ENCODE peak calls at places on chromosome 22, in five cellular contexts. Q is neural crest cell, O is HFFc6, J is fibroblast of the aortic adventitia, U is GM12865. R is an unnamed sample.

GRCh38 chr22:38860291-38861169 is 11.5 kb downstream of the CBX6 start:
- DNase-seq in Q (no peak), O (no peak), J (no peak), U (no peak), R (no peak)

GRCh38 chr22:26846645-26847044 is 189.3 kb downstream of the MIAT start:
- DNase-seq in Q (no peak), O (no peak), J (no peak), U (peak; percentile 21), R (no peak)

GRCh38 chr22:24096401-24097115 is 84.7 kb upstream of the SUSD2 start:
- DNase-seq in Q (no peak), O (no peak), J (no peak), U (no peak), R (no peak)

GRCh38 chr22:46436595-46437163 is 100.7 kb downstream of the CELSR1 start:
- DNase-seq in Q (no peak), O (peak; percentile 26), J (peak; percentile 43), U (no peak), R (no peak)

GRCh38 chr22:23237841-23238240 is 57.5 kb downstream of the BCR start:
- DNase-seq in Q (no peak), O (no peak), J (no peak), U (no peak), R (no peak)

GRCh38 chr22:26669060-26669481 is 11.7 kb downstream of the MIAT start:
- DNase-seq in Q (peak; percentile 40), O (peak; percentile 82), J (no peak), U (peak; percentile 56), R (no peak)

GRCh38 chr22:23117890-23118646 is 23.7 kb downstream of the RSPH14 start:
- DNase-seq in Q (no peak), O (no peak), J (no peak), U (no peak), R (no peak)

GRCh38 chr22:32202539-32203180 is 2.2 kb downstream of the RFPL2 start:
- DNase-seq in Q (peak; percentile 29), O (peak; percentile 44), J (peak; percentile 15), U (peak; percentile 35), R (peak; percentile 45)

GRCh38 chr22:24695958-24696511 is 78.5 kb downstream of the PIWIL3 start:
- DNase-seq in Q (no peak), O (no peak), J (no peak), U (no peak), R (no peak)

GRCh38 chr22:49699476-49699875 is 128.2 kb downstream of the BRD1 start:
- DNase-seq in Q (no peak), O (no peak), J (no peak), U (no peak), R (no peak)

GRCh38 chr22:49768961-49769690 is 58.5 kb downstream of the BRD1 start:
- DNase-seq in Q (no peak), O (peak; percentile 7), J (peak; percentile 31), U (no peak), R (no peak)

GRCh38 chr22:22171357-22172218 is 73.0 kb upstream of the VPREB1 start:
- DNase-seq in Q (peak; percentile 12), O (no peak), J (no peak), U (peak; percentile 28), R (no peak)

GRCh38 chr22:31275018-31275417 is 17.3 kb downstream of the PIK3IP1 start:
- DNase-seq in Q (no peak), O (no peak), J (no peak), U (no peak), R (no peak)

GRCh38 chr22:24996420-24996952 is 44.0 kb downstream of the KIAA1671 start:
- DNase-seq in Q (peak; percentile 16), O (no peak), J (peak; percentile 61), U (no peak), R (no peak)

GRCh38 chr22:27839261-27839660 is 37.7 kb upstream of the MN1 start:
- DNase-seq in Q (no peak), O (no peak), J (no peak), U (no peak), R (no peak)

GRCh38 chr22:22865311-22866072 is 22.1 kb upstream of the IGLL5 start:
- DNase-seq in Q (no peak), O (no peak), J (no peak), U (peak; percentile 90), R (no peak)

GRCh38 chr22:31290494-31291402 is 1.5 kb downstream of the PIK3IP1 start:
- DNase-seq in Q (peak; percentile 81), O (peak; percentile 84), J (peak; percentile 81), U (peak; percentile 95), R (peak; percentile 83)

GRCh38 chr22:47192106-47192650 is 429.7 kb downstream of the TBC1D22A start:
- DNase-seq in Q (no peak), O (no peak), J (no peak), U (no peak), R (no peak)

GRCh38 chr22:46934746-46935491 is 172.5 kb downstream of the TBC1D22A start:
- DNase-seq in Q (no peak), O (peak; percentile 83), J (peak; percentile 85), U (peak; percentile 86), R (no peak)

GRCh38 chr22:38415561-38416321 is 39.3 kb downstream of the KCNJ4 start:
- DNase-seq in Q (no peak), O (no peak), J (no peak), U (no peak), R (no peak)

GRCh38 chr22:39308614-39309363 is 10.6 kb downstream of the RPL3 start:
- DNase-seq in Q (no peak), O (peak; percentile 90), J (peak; percentile 95), U (no peak), R (no peak)

GRCh38 chr22:45242778-45243191 is 2.1 kb upstream of the KIAA0930 start:
- DNase-seq in Q (no peak), O (no peak), J (no peak), U (no peak), R (no peak)

GRCh38 chr22:41925783-41926460 is 684 bp downstream of the TNFRSF13C start:
- DNase-seq in Q (peak; percentile 61), O (no peak), J (no peak), U (peak; percentile 88), R (peak; percentile 59)
- TF ChIP-seq CTCF in Q (peak; percentile 73), O (peak; percentile 75), J (peak; percentile 60), U (peak; percentile 92), R (peak; percentile 73)

GRCh38 chr22:29689201-29689871 is 30.5 kb upstream of the CABP7 start:
- DNase-seq in Q (no peak), O (no peak), J (no peak), U (no peak), R (no peak)

GRCh38 chr22:29690481-29690880 is 29.3 kb upstream of the CABP7 start:
- DNase-seq in Q (no peak), O (no peak), J (no peak), U (no peak), R (no peak)

GRCh38 chr22:29691636-29692326 is 28.0 kb upstream of the CABP7 start:
- DNase-seq in Q (no peak), O (no peak), J (no peak), U (no peak), R (no peak)

GRCh38 chr22:29692327-29692640 is 27.5 kb upstream of the CABP7 start:
- DNase-seq in Q (no peak), O (no peak), J (no peak), U (no peak), R (no peak)

DNA sequence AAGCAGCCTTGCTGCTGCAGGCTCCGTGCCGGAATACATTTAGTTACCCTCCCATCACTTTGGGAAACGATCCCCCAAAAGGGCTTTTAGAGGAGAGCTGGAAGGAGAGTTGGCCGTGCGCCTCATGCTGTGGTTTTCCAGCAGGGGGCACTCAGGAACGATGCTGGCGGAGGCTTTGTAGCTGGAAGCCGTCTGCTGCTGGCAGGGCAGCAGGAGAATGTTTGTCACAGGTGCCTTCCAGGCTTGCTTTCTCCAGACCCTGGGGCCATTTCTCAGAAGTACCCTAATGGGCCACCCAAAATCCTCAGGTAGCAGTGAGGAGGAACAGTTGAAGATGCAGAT is 30.0 kb upstream of the CABP7 start:
- DNase-seq in Q (peak; percentile 73), O (peak; percentile 27), J (peak; percentile 58), U (peak; percentile 21), R (peak; percentile 51)
- TF ChIP-seq CTCF in Q (peak; percentile 77), O (peak; percentile 82), J (peak; percentile 83), U (peak; percentile 44), R (peak; percentile 88)

DNA sequence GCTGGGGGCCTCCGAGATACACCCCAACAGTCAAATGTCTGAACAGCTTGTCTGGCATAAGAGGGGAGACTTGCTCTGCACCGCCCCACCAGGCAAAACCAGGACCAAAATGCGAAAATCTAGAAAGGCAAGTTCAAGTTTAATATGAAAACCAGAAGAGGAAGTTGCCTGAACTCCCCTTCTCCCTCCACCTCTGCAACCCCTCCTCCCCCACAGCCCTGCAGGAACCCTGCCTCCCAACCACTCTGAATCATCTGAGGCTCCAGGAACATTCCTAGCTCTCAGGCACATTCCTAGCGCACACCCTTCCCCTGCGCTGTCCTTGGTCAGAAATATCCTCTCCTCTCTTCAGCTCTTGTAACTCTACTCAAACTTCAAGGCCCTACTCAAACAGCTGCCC is 36.7 kb downstream of the ISX start:
- DNase-seq in Q (no peak), O (no peak), J (no peak), U (peak; percentile 79), R (no peak)
- TF ChIP-seq CTCF in Q (no peak), O (no peak), J (no peak), U (peak; percentile 17), R (no peak)

GRCh38 chr22:33210129-33210784 is 152.1 kb upstream of the SYN3 start:
- DNase-seq in Q (peak; percentile 44), O (peak; percentile 9), J (peak; percentile 39), U (peak; percentile 74), R (peak; percentile 11)
- TF ChIP-seq CTCF in Q (peak; percentile 73), O (peak; percentile 75), J (peak; percentile 55), U (peak; percentile 69), R (peak; percentile 66)

DNA sequence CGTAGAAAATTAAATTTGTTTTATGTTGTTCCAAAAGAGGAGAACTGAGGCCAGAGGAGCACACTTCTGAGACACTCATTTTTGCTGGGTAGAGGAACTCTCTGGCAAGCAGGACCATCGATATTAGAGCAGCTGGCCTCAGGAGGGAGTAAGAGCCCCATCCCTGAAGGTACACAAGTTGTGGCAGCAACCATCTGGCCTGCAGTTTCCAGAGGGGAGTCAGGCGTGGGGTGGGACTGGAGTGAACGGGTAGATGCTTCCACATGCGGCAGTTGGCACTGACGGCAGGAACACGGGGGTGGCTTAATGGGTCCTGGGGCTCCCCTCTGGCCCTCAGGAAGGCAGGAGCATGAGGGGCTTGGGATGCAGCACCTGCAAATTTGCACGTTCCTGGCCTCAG is 13.2 kb upstream of the SSTR3 start:
- DNase-seq in Q (no peak), O (no peak), J (no peak), U (no peak), R (no peak)
- TF ChIP-seq CTCF in Q (no peak), O (no peak), J (no peak), U (peak; percentile 30), R (no peak)

GRCh38 chr22:20016734-20017621 is at the start of gene ARVCF:
- DNase-seq in Q (peak; percentile 89), O (peak; percentile 82), J (peak; percentile 86), U (peak; percentile 94), R (peak; percentile 87)
- TF ChIP-seq CTCF in Q (peak; percentile 42), O (peak; percentile 47), J (peak; percentile 16), U (no peak), R (peak; percentile 19)